ENCODE peak calls at places on chromosomes 13 and 19, in ten cellular contexts. Z is PC-9, Y is cerebellar cortex, F is omental fat pad, M is AG09309, L is T-helper 2 cell, J is GM19239, H is ovary, N is ACHN, D is foreskin fibroblast. O is an unnamed sample.

GRCh38 chr19:49097453-49098288 is 12.4 kb downstream of the SNRNP70 start:
- DNase-seq in Z (peak), Y (peak), F (no peak), M (no peak), L (peak), J (peak), H (peak), N (peak), D (peak), O (peak)

GRCh38 chr13:102817907-102818306 is 19.0 kb downstream of the BIVM start:
- DNase-seq in Z (no peak), Y (peak), F (no peak), M (no peak), L (no peak), J (no peak), H (no peak), N (peak), D (no peak), O (no peak)

GRCh38 chr13:67351915-67352314 is 121.8 kb upstream of the PCDH9 start:
- DNase-seq in Z (no peak), Y (no peak), F (no peak), M (no peak), L (no peak), J (no peak), H (no peak), N (no peak), D (no peak), O (no peak)

GRCh38 chr13:38871275-38871674 is 119.4 kb downstream of the STOML3 start:
- DNase-seq in Z (no peak), Y (no peak), F (no peak), M (no peak), L (no peak), J (no peak), H (no peak), N (no peak), D (no peak), O (no peak)

GRCh38 chr19:55386515-55386947 is 799 bp downstream of the RPL28 start:
- DNase-seq in Z (no peak), Y (no peak), F (no peak), M (no peak), L (no peak), J (no peak), H (peak), N (no peak), D (no peak), O (no peak)

GRCh38 chr19:54469496-54469934 is 3.6 kb downstream of the CDC42EP5 start:
- DNase-seq in Z (no peak), Y (no peak), F (no peak), M (no peak), L (no peak), J (no peak), H (no peak), N (no peak), D (no peak), O (no peak)

GRCh38 chr19:42309686-42310085 is 3.4 kb upstream of the TMEM145 start:
- DNase-seq in Z (no peak), Y (no peak), F (no peak), M (no peak), L (no peak), J (no peak), H (no peak), N (no peak), D (no peak), O (no peak)

GRCh38 chr13:92802776-92803175 is 423.8 kb upstream of the GPC6 start:
- DNase-seq in Z (no peak), Y (no peak), F (no peak), M (no peak), L (no peak), J (no peak), H (no peak), N (no peak), D (no peak), O (no peak)

GRCh38 chr13:20239748-20240147 is 7.6 kb upstream of the GJB6 start:
- DNase-seq in Z (no peak), Y (no peak), F (no peak), M (no peak), L (no peak), J (no peak), H (no peak), N (no peak), D (no peak), O (no peak)

GRCh38 chr19:3712663-3713531 is 4.7 kb downstream of the TJP3 start:
- DNase-seq in Z (peak), Y (no peak), F (no peak), M (no peak), L (no peak), J (no peak), H (no peak), N (no peak), D (no peak), O (no peak)

GRCh38 chr13:105462981-105463380 is 1072.5 kb downstream of the EFNB2 start:
- DNase-seq in Z (no peak), Y (no peak), F (no peak), M (no peak), L (no peak), J (no peak), H (no peak), N (no peak), D (no peak), O (no peak)

GRCh38 chr19:48777720-48778119 is 22.4 kb downstream of the FGF21 start:
- DNase-seq in Z (no peak), Y (no peak), F (no peak), M (no peak), L (no peak), J (no peak), H (no peak), N (no peak), D (no peak), O (no peak)

GRCh38 chr13:50129065-50129922 is 114.0 kb downstream of the KCNRG start:
- DNase-seq in Z (no peak), Y (no peak), F (no peak), M (no peak), L (no peak), J (no peak), H (no peak), N (no peak), D (peak), O (no peak)

GRCh38 chr19:18774782-18775444 is 16.2 kb downstream of the COMP start:
- DNase-seq in Z (no peak), Y (peak), F (no peak), M (no peak), L (no peak), J (no peak), H (peak), N (no peak), D (no peak), O (no peak)

GRCh38 chr13:73329355-73329754 is 270.6 kb downstream of the KLF5 start:
- DNase-seq in Z (no peak), Y (no peak), F (no peak), M (no peak), L (no peak), J (no peak), H (no peak), N (no peak), D (no peak), O (no peak)

GRCh38 chr19:581399-582111 is 8.1 kb upstream of the HCN2 start:
- DNase-seq in Z (no peak), Y (no peak), F (no peak), M (no peak), L (no peak), J (no peak), H (no peak), N (no peak), D (no peak), O (no peak)

GRCh38 chr13:51175001-51175400 is 47.2 kb upstream of the FAM124A start:
- DNase-seq in Z (no peak), Y (no peak), F (no peak), M (no peak), L (no peak), J (no peak), H (no peak), N (no peak), D (no peak), O (no peak)

GRCh38 chr13:98557934-98558630 is 18.8 kb downstream of the STK24 start:
- DNase-seq in Z (no peak), Y (no peak), F (no peak), M (no peak), L (no peak), J (no peak), H (no peak), N (no peak), D (no peak), O (no peak)

GRCh38 chr19:55066107-55066709 is 3.3 kb upstream of the RDH13 start:
- DNase-seq in Z (no peak), Y (no peak), F (no peak), M (no peak), L (no peak), J (no peak), H (no peak), N (no peak), D (no peak), O (no peak)

GRCh38 chr19:547117-547516 is 3.3 kb downstream of the GZMM start:
- DNase-seq in Z (no peak), Y (no peak), F (no peak), M (no peak), L (no peak), J (no peak), H (no peak), N (no peak), D (no peak), O (no peak)

GRCh38 chr19:46915386-46915785 is 54.6 kb downstream of the ARHGAP35 start:
- DNase-seq in Z (no peak), Y (no peak), F (no peak), M (no peak), L (no peak), J (no peak), H (no peak), N (no peak), D (no peak), O (no peak)

GRCh38 chr13:75369986-75370385 is 112.0 kb downstream of the TBC1D4 start:
- DNase-seq in Z (no peak), Y (no peak), F (no peak), M (no peak), L (no peak), J (no peak), H (no peak), N (no peak), D (no peak), O (no peak)

GRCh38 chr13:91809161-91809560 is 410.7 kb downstream of the GPC5 start:
- DNase-seq in Z (no peak), Y (no peak), F (no peak), M (no peak), L (no peak), J (no peak), H (no peak), N (no peak), D (no peak), O (no peak)

GRCh38 chr13:113035209-113035800 is 66.3 kb downstream of the MCF2L start:
- DNase-seq in Z (no peak), Y (no peak), F (no peak), M (no peak), L (no peak), J (no peak), H (no peak), N (no peak), D (no peak), O (no peak)

GRCh38 chr13:42102961-42103688 is 54.7 kb downstream of the DGKH start:
- DNase-seq in Z (no peak), Y (peak), F (no peak), M (no peak), L (no peak), J (no peak), H (no peak), N (peak), D (no peak), O (no peak)

GRCh38 chr19:7450243-7451223 is 38.3 kb downstream of the PEX11G start:
- DNase-seq in Z (peak), Y (peak), F (no peak), M (peak), L (no peak), J (no peak), H (no peak), N (peak), D (no peak), O (no peak)

GRCh38 chr13:40102854-40103253 is 447.4 kb downstream of the COG6 start:
- DNase-seq in Z (no peak), Y (no peak), F (peak), M (peak), L (no peak), J (no peak), H (peak), N (no peak), D (peak), O (peak)

GRCh38 chr13:69035771-69036170 is 1071.9 kb upstream of the ATXN8OS start:
- DNase-seq in Z (no peak), Y (no peak), F (no peak), M (no peak), L (no peak), J (no peak), H (no peak), N (no peak), D (no peak), O (no peak)

GRCh38 chr13:34419025-34419424 is 523.0 kb upstream of the NBEA start:
- DNase-seq in Z (no peak), Y (no peak), F (no peak), M (no peak), L (no peak), J (no peak), H (no peak), N (no peak), D (no peak), O (no peak)

GRCh38 chr13:39105110-39105509 is 66.9 kb downstream of the NHLRC3 start:
- DNase-seq in Z (no peak), Y (peak), F (no peak), M (no peak), L (no peak), J (no peak), H (no peak), N (no peak), D (no peak), O (no peak)

GRCh38 chr19:53792721-53793433 is 31.2 kb downstream of the NLRP12 start:
- DNase-seq in Z (peak), Y (peak), F (peak), M (peak), L (peak), J (peak), H (peak), N (peak), D (peak), O (peak)

GRCh38 chr13:28678809-28679208 is 19.9 kb downstream of the POMP start:
- DNase-seq in Z (no peak), Y (no peak), F (no peak), M (no peak), L (no peak), J (no peak), H (no peak), N (no peak), D (no peak), O (no peak)

O was measured in GM10248.